ENCODE peak calls at places on chromosome X, in five cellular contexts. One of them, this sample, is unnamed. For H3K4me1, the result is how much of the 10 kb centered on the place peaks cover.

GRCh38 chrX:7088968-7089615 is 58.4 kb upstream of the STS start:
- DNase-seq in HCT116: no peak
- DNase-seq in RWPE2: no peak
- DNase-seq in OCI-LY7: peak
- DNase-seq in A549: no peak
- DNase-seq in this sample: no peak

GRCh38 chrX:716136-716535 is 85.5 kb downstream of the SHOX start:
- DNase-seq in RWPE2: no peak
- DNase-seq in A549: no peak
- DNase-seq in HCT116: no peak
- DNase-seq in OCI-LY7: no peak
- DNase-seq in this sample: no peak

GRCh38 chrX:34426334-34426733 is 230.8 kb downstream of the TMEM47 start:
- DNase-seq in HCT116: no peak
- DNase-seq in A549: no peak
- DNase-seq in OCI-LY7: no peak
- DNase-seq in RWPE2: no peak
- DNase-seq in this sample: no peak

GRCh38 chrX:136097871-136098805 is 49.2 kb upstream of the FHL1 start:
- DNase-seq in RWPE2: no peak
- DNase-seq in HCT116: no peak
- DNase-seq in A549: no peak
- DNase-seq in OCI-LY7: no peak
- DNase-seq in this sample: no peak

GRCh38 chrX:107355533-107355932 is 93.9 kb upstream of the FRMPD3 start:
- DNase-seq in A549: no peak
- DNase-seq in OCI-LY7: no peak
- DNase-seq in RWPE2: no peak
- DNase-seq in HCT116: no peak
- DNase-seq in this sample: no peak

GRCh38 chrX:57447856-57448255 is 144.0 kb upstream of the ZXDB start:
- DNase-seq in A549: no peak
- DNase-seq in RWPE2: no peak
- DNase-seq in OCI-LY7: no peak
- DNase-seq in HCT116: no peak
- DNase-seq in this sample: no peak

GRCh38 chrX:134971926-134972325 is 18.9 kb upstream of the SMIM10 start:
- DNase-seq in OCI-LY7: no peak
- DNase-seq in HCT116: no peak
- DNase-seq in A549: no peak
- DNase-seq in RWPE2: no peak
- DNase-seq in this sample: no peak

GRCh38 chrX:23434356-23434884 is 99.8 kb downstream of the PTCHD1 start:
- DNase-seq in A549: no peak
- DNase-seq in HCT116: no peak
- DNase-seq in OCI-LY7: no peak
- DNase-seq in RWPE2: no peak
- DNase-seq in this sample: peak

GRCh38 chrX:54978448-54978847 is 15.5 kb downstream of the PFKFB1 start:
- DNase-seq in A549: peak
- DNase-seq in HCT116: no peak
- DNase-seq in RWPE2: no peak
- DNase-seq in OCI-LY7: no peak
- DNase-seq in this sample: no peak

GRCh38 chrX:35711281-35711680 is 86.9 kb upstream of the MAGEB16 start:
- DNase-seq in OCI-LY7: no peak
- DNase-seq in RWPE2: no peak
- DNase-seq in HCT116: no peak
- DNase-seq in A549: no peak
- DNase-seq in this sample: no peak

GRCh38 chrX:45228126-45228525 is 27.4 kb upstream of the DIPK2B start:
- DNase-seq in HCT116: no peak
- DNase-seq in A549: no peak
- DNase-seq in RWPE2: no peak
- DNase-seq in OCI-LY7: no peak
- DNase-seq in this sample: no peak

GRCh38 chrX:17567173-17567572 is 170.1 kb upstream of the SCML1 start:
- DNase-seq in A549: no peak
- DNase-seq in RWPE2: no peak
- DNase-seq in HCT116: no peak
- DNase-seq in OCI-LY7: no peak
- DNase-seq in this sample: no peak

GRCh38 chrX:51866156-51866555 is 27.3 kb upstream of the MAGED1 start:
- DNase-seq in OCI-LY7: no peak
- DNase-seq in HCT116: no peak
- DNase-seq in RWPE2: no peak
- DNase-seq in A549: no peak
- DNase-seq in this sample: no peak

GRCh38 chrX:9312922-9313867 is 151.7 kb upstream of the TBL1X start:
- DNase-seq in OCI-LY7: peak
- DNase-seq in A549: peak
- DNase-seq in HCT116: peak
- DNase-seq in RWPE2: no peak
- DNase-seq in this sample: peak

GRCh38 chrX:153829799-153830631 is at the start of gene PDZD4:
- DNase-seq in RWPE2: no peak
- DNase-seq in HCT116: no peak
- DNase-seq in OCI-LY7: no peak
- DNase-seq in A549: no peak
- DNase-seq in this sample: no peak

GRCh38 chrX:11792461-11793421 is 34.7 kb downstream of the MSL3 start:
- DNase-seq in RWPE2: no peak
- DNase-seq in A549: peak
- DNase-seq in HCT116: no peak
- DNase-seq in OCI-LY7: peak
- DNase-seq in this sample: no peak

GRCh38 chrX:135396109-135396508 is 25.6 kb upstream of the SMIM10L2A start:
- DNase-seq in RWPE2: no peak
- DNase-seq in HCT116: no peak
- DNase-seq in OCI-LY7: no peak
- DNase-seq in A549: peak
- DNase-seq in this sample: no peak

GRCh38 chrX:140087865-140088264 is 122.5 kb upstream of the CXorf66 start:
- DNase-seq in A549: no peak
- DNase-seq in RWPE2: no peak
- DNase-seq in HCT116: no peak
- DNase-seq in OCI-LY7: no peak
- DNase-seq in this sample: no peak

GRCh38 chrX:113959912-113960626 is 623.8 kb upstream of the HTR2C start:
- DNase-seq in HCT116: no peak
- DNase-seq in A549: no peak
- DNase-seq in RWPE2: no peak
- DNase-seq in OCI-LY7: no peak
- DNase-seq in this sample: no peak

GRCh38 chrX:40154853-40155616 is 57.3 kb upstream of the BCOR start:
- DNase-seq in A549: peak
- DNase-seq in HCT116: no peak
- DNase-seq in RWPE2: no peak
- DNase-seq in OCI-LY7: peak
- DNase-seq in this sample: peak

GRCh38 chrX:136395271-136395670 is 92.5 kb upstream of the BRS3 start:
- DNase-seq in HCT116: no peak
- DNase-seq in RWPE2: no peak
- DNase-seq in A549: no peak
- DNase-seq in OCI-LY7: no peak
- DNase-seq in this sample: no peak

GRCh38 chrX:23888887-23889501 is 18.7 kb downstream of the APOO start:
- DNase-seq in OCI-LY7: no peak
- DNase-seq in RWPE2: no peak
- DNase-seq in HCT116: no peak
- DNase-seq in A549: peak
- DNase-seq in this sample: no peak

GRCh38 chrX:150421816-150422215 is 58.7 kb downstream of the MAMLD1 start:
- DNase-seq in HCT116: no peak
- DNase-seq in OCI-LY7: no peak
- DNase-seq in A549: no peak
- DNase-seq in RWPE2: no peak
- DNase-seq in this sample: no peak

GRCh38 chrX:44400588-44400987 is 57.1 kb upstream of the EFHC2 start:
- DNase-seq in HCT116: peak
- DNase-seq in RWPE2: peak
- DNase-seq in OCI-LY7: no peak
- DNase-seq in A549: peak
- DNase-seq in this sample: no peak

GRCh38 chrX:152845618-152846240 is 14.9 kb downstream of the NSDHL start:
- DNase-seq in A549: no peak
- DNase-seq in HCT116: no peak
- DNase-seq in OCI-LY7: no peak
- DNase-seq in RWPE2: no peak
- DNase-seq in this sample: no peak

GRCh38 chrX:15989716-15990115 is 133.6 kb upstream of the GRPR start:
- DNase-seq in OCI-LY7: no peak
- DNase-seq in HCT116: no peak
- DNase-seq in RWPE2: no peak
- DNase-seq in A549: no peak
- DNase-seq in this sample: no peak

GRCh38 chrX:45351478-45351877 is 150.8 kb upstream of the DIPK2B start:
- DNase-seq in A549: no peak
- DNase-seq in HCT116: no peak
- DNase-seq in OCI-LY7: no peak
- DNase-seq in RWPE2: no peak
- DNase-seq in this sample: no peak

GRCh38 chrX:70254909-70255308 is 5.1 kb downstream of the P2RY4 start:
- DNase-seq in OCI-LY7: no peak
- DNase-seq in RWPE2: no peak
- DNase-seq in HCT116: peak
- DNase-seq in A549: no peak
- DNase-seq in this sample: no peak

GRCh38 chrX:154351183-154352011 is 23.0 kb downstream of the FLNA start:
- DNase-seq in RWPE2: peak
- DNase-seq in A549: peak
- DNase-seq in HCT116: no peak
- DNase-seq in OCI-LY7: no peak
- DNase-seq in this sample: peak

GRCh38 chrX:134374294-134374693 is 85.7 kb upstream of the HPRT1 start:
- DNase-seq in A549: peak
- DNase-seq in OCI-LY7: peak
- DNase-seq in HCT116: no peak
- DNase-seq in RWPE2: no peak
- DNase-seq in this sample: no peak

GRCh38 chrX:102599084-102599949 is at the start of gene ARMCX5:
- DNase-seq in HCT116: peak
- DNase-seq in OCI-LY7: peak
- DNase-seq in RWPE2: peak
- DNase-seq in A549: peak
- DNase-seq in this sample: peak
- TF ChIP-seq CTCF in HCT116: no peak
- TF ChIP-seq CTCF in OCI-LY7: no peak
- TF ChIP-seq CTCF in RWPE2: no peak
- TF ChIP-seq CTCF in A549: no peak
- TF ChIP-seq CTCF in this sample: no peak

GRCh38 chrX:110395877-110396276 is 37.2 kb downstream of the RTL9 start:
- DNase-seq in HCT116: no peak
- DNase-seq in RWPE2: no peak
- DNase-seq in OCI-LY7: no peak
- DNase-seq in A549: no peak
- DNase-seq in this sample: no peak
- H3K4me1 ChIP-seq in HCT116: under half
- H3K4me1 ChIP-seq in RWPE2: under half
- H3K4me1 ChIP-seq in OCI-LY7: under half
- H3K4me1 ChIP-seq in A549: under half
- H3K4me1 ChIP-seq in this sample: under half

GRCh38 chrX:69104756-69105434 is 60.4 kb downstream of the PJA1 start:
- DNase-seq in RWPE2: no peak
- DNase-seq in HCT116: no peak
- DNase-seq in OCI-LY7: no peak
- DNase-seq in A549: no peak
- DNase-seq in this sample: no peak

GRCh38 chrX:69100478-69100877 is 64.8 kb downstream of the PJA1 start:
- DNase-seq in A549: no peak
- DNase-seq in HCT116: no peak
- DNase-seq in OCI-LY7: no peak
- DNase-seq in RWPE2: no peak
- DNase-seq in this sample: no peak

GRCh38 chrX:69103539-69103938 is 61.7 kb downstream of the PJA1 start:
- DNase-seq in RWPE2: no peak
- DNase-seq in OCI-LY7: no peak
- DNase-seq in HCT116: no peak
- DNase-seq in A549: no peak
- DNase-seq in this sample: no peak

GRCh38 chrX:69101655-69102251 is 63.5 kb downstream of the PJA1 start:
- DNase-seq in OCI-LY7: no peak
- DNase-seq in RWPE2: no peak
- DNase-seq in HCT116: no peak
- DNase-seq in A549: no peak
- DNase-seq in this sample: no peak

DNA sequence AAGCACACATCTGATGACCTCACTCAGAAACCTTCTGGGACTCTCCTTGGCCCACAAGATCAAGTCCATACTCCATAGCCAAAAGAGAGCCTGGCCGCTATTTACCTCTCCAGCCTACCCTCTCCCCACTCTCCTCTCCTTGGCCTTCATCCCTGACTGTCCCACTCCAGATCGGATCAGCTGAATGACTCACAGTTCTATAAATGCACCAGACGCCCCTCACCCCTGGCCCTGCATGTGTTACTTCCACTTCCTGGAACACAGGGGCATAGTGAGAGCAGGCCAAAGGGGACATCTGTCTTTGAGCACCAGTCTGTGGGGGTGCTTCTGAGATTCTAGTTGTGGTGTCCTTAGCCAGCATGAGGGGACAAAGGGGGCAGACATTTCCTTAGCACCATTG is 62.4 kb downstream of the PJA1 start:
- DNase-seq in HCT116: no peak
- DNase-seq in A549: no peak
- DNase-seq in RWPE2: no peak
- DNase-seq in OCI-LY7: no peak
- DNase-seq in this sample: no peak
- TF ChIP-seq CTCF in HCT116: no peak
- TF ChIP-seq CTCF in A549: no peak
- TF ChIP-seq CTCF in RWPE2: no peak
- TF ChIP-seq CTCF in OCI-LY7: no peak
- TF ChIP-seq CTCF in this sample: no peak

DNA sequence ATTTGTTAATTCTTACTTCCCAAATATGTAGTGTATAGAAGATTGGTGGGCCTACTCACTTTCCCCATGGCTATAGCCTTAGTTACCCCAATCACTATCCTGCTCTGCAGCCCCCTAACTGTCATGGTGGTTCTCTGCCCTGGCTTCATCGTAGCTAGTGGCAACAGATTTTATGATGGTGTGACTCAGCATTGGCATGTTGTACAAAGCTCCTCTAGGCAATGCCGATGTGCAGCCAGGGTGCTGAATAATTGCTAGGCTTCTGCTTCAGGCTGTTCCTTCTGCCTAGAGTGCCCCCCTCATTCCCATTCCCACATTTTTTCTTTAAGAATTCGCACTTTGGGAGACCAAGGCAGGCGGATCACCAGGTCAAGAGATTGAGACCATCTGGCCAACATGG is 35.2 kb downstream of the AFF2 start:
- DNase-seq in HCT116: no peak
- DNase-seq in RWPE2: no peak
- DNase-seq in OCI-LY7: no peak
- DNase-seq in A549: no peak
- DNase-seq in this sample: no peak
- H3K4me1 ChIP-seq in HCT116: under half
- H3K4me1 ChIP-seq in RWPE2: under half
- H3K4me1 ChIP-seq in OCI-LY7: half or more
- H3K4me1 ChIP-seq in A549: under half
- H3K4me1 ChIP-seq in this sample: under half